ENCODE peak calls at places on chromosomes 4 and X, in four cellular contexts. One of them, this sample, is unnamed.

GRCh38 chr4:76028242-76028859 is 5.1 kb upstream of the CXCL10 start:
- DNase-seq in DMS53: peak
- DNase-seq in GM04504: no peak
- DNase-seq in Caco-2: no peak
- DNase-seq in this sample: no peak

GRCh38 chr4:87116230-87116629 is 104.2 kb downstream of the KLHL8 start:
- DNase-seq in DMS53: no peak
- DNase-seq in GM04504: no peak
- DNase-seq in Caco-2: no peak
- DNase-seq in this sample: no peak

GRCh38 chr4:76301068-76301774 is 5.3 kb upstream of the STBD1 start:
- DNase-seq in DMS53: peak
- DNase-seq in GM04504: peak
- DNase-seq in Caco-2: peak
- DNase-seq in this sample: no peak

GRCh38 chr4:181264908-181265307 is 978.3 kb upstream of the TENM3 start:
- DNase-seq in DMS53: peak
- DNase-seq in GM04504: no peak
- DNase-seq in Caco-2: no peak
- DNase-seq in this sample: no peak

GRCh38 chr4:154348657-154349056 is 142.9 kb downstream of the DCHS2 start:
- DNase-seq in DMS53: peak
- DNase-seq in GM04504: no peak
- DNase-seq in Caco-2: no peak
- DNase-seq in this sample: no peak

GRCh38 chr4:70892086-70892769 is 9.9 kb upstream of the MOB1B start:
- DNase-seq in DMS53: no peak
- DNase-seq in GM04504: no peak
- DNase-seq in Caco-2: no peak
- DNase-seq in this sample: no peak

GRCh38 chr4:103011378-103012025 is 8.0 kb downstream of the SLC9B1 start:
- DNase-seq in DMS53: no peak
- DNase-seq in GM04504: peak
- DNase-seq in Caco-2: no peak
- DNase-seq in this sample: peak

GRCh38 chr4:135184715-135185114 is 983.1 kb upstream of the PABPC4L start:
- DNase-seq in DMS53: no peak
- DNase-seq in GM04504: no peak
- DNase-seq in Caco-2: no peak
- DNase-seq in this sample: no peak

GRCh38 chrX:134388161-134389109 is 71.5 kb upstream of the HPRT1 start:
- DNase-seq in DMS53: no peak
- DNase-seq in GM04504: no peak
- DNase-seq in Caco-2: no peak
- DNase-seq in this sample: peak

GRCh38 chr4:1053080-1053661 is 41.7 kb downstream of the FGFRL1 start:
- DNase-seq in DMS53: peak
- DNase-seq in GM04504: peak
- DNase-seq in Caco-2: no peak
- DNase-seq in this sample: no peak

GRCh38 chr4:109303141-109303499 is 662 bp upstream of the COL25A1 start:
- DNase-seq in DMS53: peak
- DNase-seq in GM04504: no peak
- DNase-seq in Caco-2: no peak
- DNase-seq in this sample: no peak

GRCh38 chrX:110003167-110004156 is 548 bp downstream of the TMEM164 start:
- DNase-seq in DMS53: peak
- DNase-seq in GM04504: no peak
- DNase-seq in Caco-2: no peak
- DNase-seq in this sample: peak

GRCh38 chr4:22391548-22391947 is 124.3 kb downstream of the ADGRA3 start:
- DNase-seq in DMS53: no peak
- DNase-seq in GM04504: no peak
- DNase-seq in Caco-2: no peak
- DNase-seq in this sample: no peak

GRCh38 chrX:20363003-20363674 is 96.4 kb upstream of the RPS6KA3 start:
- DNase-seq in DMS53: peak
- DNase-seq in GM04504: no peak
- DNase-seq in Caco-2: no peak
- DNase-seq in this sample: no peak

GRCh38 chrX:19174401-19175025 is 52.2 kb upstream of the ADGRG2 start:
- DNase-seq in DMS53: peak
- DNase-seq in GM04504: peak
- DNase-seq in Caco-2: no peak
- DNase-seq in this sample: no peak

GRCh38 chr4:25439913-25440477 is 62.9 kb downstream of the ANAPC4 start:
- DNase-seq in DMS53: peak
- DNase-seq in GM04504: peak
- DNase-seq in Caco-2: peak
- DNase-seq in this sample: peak

GRCh38 chrX:108537005-108537404 is 97.4 kb downstream of the COL4A5 start:
- DNase-seq in DMS53: peak
- DNase-seq in GM04504: peak
- DNase-seq in Caco-2: peak
- DNase-seq in this sample: peak

GRCh38 chr4:106584590-106584989 is 216.0 kb upstream of the GIMD1 start:
- DNase-seq in DMS53: no peak
- DNase-seq in GM04504: no peak
- DNase-seq in Caco-2: no peak
- DNase-seq in this sample: no peak

GRCh38 chr4:48193096-48193836 is 59.2 kb upstream of the TXK start:
- DNase-seq in DMS53: peak
- DNase-seq in GM04504: no peak
- DNase-seq in Caco-2: no peak
- DNase-seq in this sample: peak

GRCh38 chrX:45622538-45622937 is 421.9 kb upstream of the DIPK2B start:
- DNase-seq in DMS53: no peak
- DNase-seq in GM04504: peak
- DNase-seq in Caco-2: no peak
- DNase-seq in this sample: no peak

GRCh38 chr4:26871611-26872010 is 11.0 kb downstream of the STIM2 start:
- DNase-seq in DMS53: no peak
- DNase-seq in GM04504: no peak
- DNase-seq in Caco-2: no peak
- DNase-seq in this sample: no peak

GRCh38 chrX:32170481-32170880 is 1040.9 kb downstream of the DMD start:
- DNase-seq in DMS53: no peak
- DNase-seq in GM04504: no peak
- DNase-seq in Caco-2: no peak
- DNase-seq in this sample: no peak

GRCh38 chrX:1751781-1752180 is 136.9 kb downstream of the ASMT start:
- DNase-seq in DMS53: no peak
- DNase-seq in GM04504: no peak
- DNase-seq in Caco-2: no peak
- DNase-seq in this sample: no peak

GRCh38 chr4:110088670-110089069 is 109.7 kb downstream of the ELOVL6 start:
- DNase-seq in DMS53: no peak
- DNase-seq in GM04504: no peak
- DNase-seq in Caco-2: no peak
- DNase-seq in this sample: peak

GRCh38 chr4:98284640-98285046 is 23.5 kb downstream of the RAP1GDS1 start:
- DNase-seq in DMS53: peak
- DNase-seq in GM04504: no peak
- DNase-seq in Caco-2: peak
- DNase-seq in this sample: no peak

GRCh38 chr4:77922158-77923094 is 59.8 kb downstream of the MRPL1 start:
- DNase-seq in DMS53: peak
- DNase-seq in GM04504: no peak
- DNase-seq in Caco-2: no peak
- DNase-seq in this sample: no peak

GRCh38 chr4:145231906-145232700 is 51.7 kb upstream of the OTUD4 start:
- DNase-seq in DMS53: no peak
- DNase-seq in GM04504: peak
- DNase-seq in Caco-2: no peak
- DNase-seq in this sample: no peak

GRCh38 chrX:135572436-135572835 is 52.0 kb downstream of the INTS6L start:
- DNase-seq in DMS53: peak
- DNase-seq in GM04504: no peak
- DNase-seq in Caco-2: no peak
- DNase-seq in this sample: peak

GRCh38 chrX:154840856-154841255 is 6.4 kb upstream of the SMIM9 start:
- DNase-seq in DMS53: peak
- DNase-seq in GM04504: peak
- DNase-seq in Caco-2: peak
- DNase-seq in this sample: peak

GRCh38 chr4:144723471-144723870 is 77.5 kb downstream of the HHIP start:
- DNase-seq in DMS53: no peak
- DNase-seq in GM04504: no peak
- DNase-seq in Caco-2: no peak
- DNase-seq in this sample: no peak

GRCh38 chrX:149511081-149511480 is 6.0 kb upstream of the IDS start:
- DNase-seq in DMS53: no peak
- DNase-seq in GM04504: no peak
- DNase-seq in Caco-2: peak
- DNase-seq in this sample: no peak

GRCh38 chr4:88823058-88823919 is 125.7 kb upstream of the NAP1L5 start:
- DNase-seq in DMS53: peak
- DNase-seq in GM04504: peak
- DNase-seq in Caco-2: peak
- DNase-seq in this sample: peak

GRCh38 chrX:16807976-16808542 is 21.8 kb downstream of the TXLNG start:
- DNase-seq in DMS53: peak
- DNase-seq in GM04504: no peak
- DNase-seq in Caco-2: peak
- DNase-seq in this sample: peak

GRCh38 chr4:54723786-54724185 is 66.0 kb downstream of the KIT start:
- DNase-seq in DMS53: no peak
- DNase-seq in GM04504: no peak
- DNase-seq in Caco-2: no peak
- DNase-seq in this sample: no peak

GRCh38 chr4:2364654-2365053 is 53.8 kb downstream of the ZFYVE28 start:
- DNase-seq in DMS53: peak
- DNase-seq in GM04504: no peak
- DNase-seq in Caco-2: no peak
- DNase-seq in this sample: peak

GRCh38 chrX:19647731-19648588 is 132.7 kb upstream of the MAP3K15 start:
- DNase-seq in DMS53: no peak
- DNase-seq in GM04504: no peak
- DNase-seq in Caco-2: no peak
- DNase-seq in this sample: no peak

GRCh38 chr4:82842593-82842992 is 44.0 kb upstream of the SCD5 start:
- DNase-seq in DMS53: peak
- DNase-seq in GM04504: no peak
- DNase-seq in Caco-2: peak
- DNase-seq in this sample: peak

GRCh38 chrX:2409796-2410195 is 91.0 kb downstream of the DHRSX start:
- DNase-seq in DMS53: no peak
- DNase-seq in GM04504: no peak
- DNase-seq in Caco-2: no peak
- DNase-seq in this sample: no peak

This sample was measured in erythroblast.